ENCODE peak calls at places on chromosomes 3 and 15, in ten cellular contexts. V is cardiac muscle cell, E is HFFc6, D is SW480, G is posterior vena cava, A is Daoy, F is RCC 7860, Z is NCI-H1694 treated with DMSO at 0.1 percent for 48 hours, K is hippocampal formation, M is psoas muscle. U is an unnamed sample.

GRCh38 chr3:169181666-169182065 is 481.8 kb downstream of the MECOM start:
- DNase-seq in V (no peak), E (no peak), D (no peak), G (no peak), A (no peak), F (no peak), Z (no peak), K (no peak), M (no peak), U (no peak)

GRCh38 chr15:69893863-69894262 is 203.9 kb downstream of the TLE3 start:
- DNase-seq in V (no peak), E (peak; percentile 65), D (peak; percentile 64), G (peak; percentile 88), A (peak; percentile 54), F (no peak), Z (no peak), K (peak; percentile 71), M (peak; percentile 67), U (no peak)

GRCh38 chr15:51861557-51862350 is 32.3 kb downstream of the TMOD3 start:
- DNase-seq in V (no peak), E (no peak), D (no peak), G (no peak), A (peak; percentile 31), F (no peak), Z (no peak), K (no peak), M (no peak), U (no peak)

GRCh38 chr3:160134454-160134853 is 90.8 kb upstream of the C3orf80 start:
- DNase-seq in V (no peak), E (no peak), D (peak; percentile 42), G (no peak), A (peak; percentile 23), F (peak; percentile 32), Z (no peak), K (no peak), M (no peak), U (no peak)

GRCh38 chr3:133277813-133278212 is 122.0 kb upstream of the BFSP2 start:
- DNase-seq in V (no peak), E (no peak), D (no peak), G (no peak), A (no peak), F (no peak), Z (no peak), K (no peak), M (no peak), U (no peak)

GRCh38 chr3:113695426-113695817 is 1.0 kb downstream of the USF3 start:
- DNase-seq in V (peak; percentile 4), E (peak; percentile 8), D (peak; percentile 7), G (no peak), A (no peak), F (no peak), Z (no peak), K (no peak), M (no peak), U (no peak)

GRCh38 chr3:30225021-30225420 is 381.4 kb upstream of the TGFBR2 start:
- DNase-seq in V (no peak), E (no peak), D (no peak), G (no peak), A (no peak), F (no peak), Z (no peak), K (no peak), M (no peak), U (no peak)

GRCh38 chr3:12196684-12197083 is 38.0 kb upstream of the TIMP4 start:
- DNase-seq in V (no peak), E (no peak), D (no peak), G (no peak), A (no peak), F (no peak), Z (no peak), K (no peak), M (no peak), U (no peak)

GRCh38 chr3:112752092-112752512 is 94.6 kb downstream of the CD200R1L start:
- DNase-seq in V (no peak), E (no peak), D (peak; percentile 21), G (no peak), A (no peak), F (no peak), Z (no peak), K (no peak), M (no peak), U (no peak)

GRCh38 chr3:66938338-66938963 is 59.7 kb upstream of the KBTBD8 start:
- DNase-seq in V (peak; percentile 83), E (peak; percentile 57), D (peak; percentile 60), G (no peak), A (peak; percentile 15), F (peak; percentile 7), Z (peak; percentile 11), K (peak; percentile 31), M (no peak), U (peak; percentile 11)

GRCh38 chr15:39579487-39580116 is 1.3 kb upstream of the THBS1 start:
- DNase-seq in V (peak; percentile 92), E (peak; percentile 92), D (peak; percentile 81), G (peak; percentile 90), A (peak; percentile 92), F (peak; percentile 94), Z (no peak), K (no peak), M (peak; percentile 69), U (no peak)